ENCODE peak calls at places on chromosomes 4 and X, in four cellular contexts. One of them, this sample, is unnamed. For H3K36me3 and H3K9me3, the result is how much of the 10 kb centered on the place peaks cover.

GRCh38 chr4:166432842-166433241 is 559.8 kb downstream of the TLL1 start:
- DNase-seq in upper lobe of right lung: no peak
- DNase-seq in left ventricle myocardium inferior: no peak
- DNase-seq in aorta: no peak
- DNase-seq in this sample: no peak

GRCh38 chrX:2642146-2642545 is 48.9 kb upstream of the CD99 start:
- DNase-seq in upper lobe of right lung: no peak
- DNase-seq in left ventricle myocardium inferior: no peak
- DNase-seq in aorta: no peak
- DNase-seq in this sample: no peak

GRCh38 chr4:21869978-21870745 is 78.4 kb downstream of the KCNIP4 start:
- DNase-seq in left ventricle myocardium inferior: no peak
- DNase-seq in aorta: no peak
- DNase-seq in upper lobe of right lung: no peak
- DNase-seq in this sample: no peak

GRCh38 chr4:134807231-134807745 is 605.7 kb upstream of the PABPC4L start:
- DNase-seq in aorta: no peak
- DNase-seq in left ventricle myocardium inferior: no peak
- DNase-seq in upper lobe of right lung: no peak
- DNase-seq in this sample: no peak

GRCh38 chrX:137848291-137848905 is 282.5 kb downstream of the ZIC3 start:
- DNase-seq in upper lobe of right lung: no peak
- DNase-seq in left ventricle myocardium inferior: no peak
- DNase-seq in aorta: no peak
- DNase-seq in this sample: no peak

GRCh38 chr4:183241322-183241640 is 78.8 kb downstream of the CLDN22 start:
- DNase-seq in left ventricle myocardium inferior: no peak
- DNase-seq in aorta: no peak
- DNase-seq in upper lobe of right lung: no peak
- DNase-seq in this sample: no peak

GRCh38 chr4:140351778-140352177 is 21.7 kb upstream of the SCOC start:
- DNase-seq in upper lobe of right lung: no peak
- DNase-seq in aorta: no peak
- DNase-seq in left ventricle myocardium inferior: no peak
- DNase-seq in this sample: no peak

GRCh38 chr4:147157860-147158701 is 212.4 kb upstream of the TTC29 start:
- DNase-seq in upper lobe of right lung: peak
- DNase-seq in aorta: peak
- DNase-seq in left ventricle myocardium inferior: peak
- DNase-seq in this sample: no peak

GRCh38 chr4:8286719-8287355 is 17.3 kb downstream of the HTRA3 start:
- DNase-seq in left ventricle myocardium inferior: no peak
- DNase-seq in upper lobe of right lung: no peak
- DNase-seq in aorta: peak
- DNase-seq in this sample: peak

GRCh38 chrX:153905481-153906095 is 1.1 kb downstream of the AVPR2 start:
- DNase-seq in left ventricle myocardium inferior: no peak
- DNase-seq in upper lobe of right lung: no peak
- DNase-seq in aorta: no peak
- DNase-seq in this sample: no peak

GRCh38 chr4:183411291-183411861 is 33.1 kb upstream of the CDKN2AIP start:
- DNase-seq in left ventricle myocardium inferior: no peak
- DNase-seq in aorta: peak
- DNase-seq in upper lobe of right lung: no peak
- DNase-seq in this sample: peak

GRCh38 chrX:45806410-45807121 is 605.9 kb upstream of the DIPK2B start:
- DNase-seq in left ventricle myocardium inferior: no peak
- DNase-seq in aorta: no peak
- DNase-seq in upper lobe of right lung: no peak
- DNase-seq in this sample: no peak

GRCh38 chrX:17174671-17175070 is 200.3 kb upstream of the NHS start:
- DNase-seq in left ventricle myocardium inferior: peak
- DNase-seq in aorta: no peak
- DNase-seq in upper lobe of right lung: no peak
- DNase-seq in this sample: no peak

GRCh38 chr4:186901850-186902249 is 178.2 kb upstream of the FAT1 start:
- DNase-seq in aorta: no peak
- DNase-seq in left ventricle myocardium inferior: no peak
- DNase-seq in upper lobe of right lung: no peak
- DNase-seq in this sample: no peak

GRCh38 chr4:186900980-186901379 is 177.3 kb upstream of the FAT1 start:
- DNase-seq in aorta: no peak
- DNase-seq in upper lobe of right lung: no peak
- DNase-seq in left ventricle myocardium inferior: no peak
- DNase-seq in this sample: no peak

GRCh38 chr4:186902361-186902760 is 178.7 kb upstream of the FAT1 start:
- DNase-seq in left ventricle myocardium inferior: no peak
- DNase-seq in aorta: no peak
- DNase-seq in upper lobe of right lung: no peak
- DNase-seq in this sample: no peak

GRCh38 chr4:186906722-186907121 is 183.1 kb upstream of the FAT1 start:
- DNase-seq in aorta: no peak
- DNase-seq in left ventricle myocardium inferior: no peak
- DNase-seq in upper lobe of right lung: no peak
- DNase-seq in this sample: no peak

DNA sequence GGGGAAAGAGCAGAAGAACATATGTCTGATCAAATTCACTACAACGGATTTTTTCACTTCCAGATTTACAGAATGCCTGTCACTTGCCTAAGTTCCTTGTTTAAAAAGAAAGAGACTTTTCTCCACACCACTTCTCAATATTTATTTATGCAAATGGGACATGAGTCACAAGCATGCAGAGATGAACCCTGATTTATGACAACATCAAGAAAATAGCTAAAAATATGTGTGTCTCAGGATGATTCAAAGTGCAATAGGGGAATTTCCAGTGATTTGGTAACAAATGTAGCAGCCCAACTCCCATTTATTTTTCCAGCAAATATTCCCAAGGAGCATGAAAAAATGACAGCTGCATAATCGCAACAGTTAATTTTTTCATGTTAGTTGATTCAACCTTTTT is 180.4 kb upstream of the FAT1 start:
- DNase-seq in aorta: no peak
- DNase-seq in upper lobe of right lung: no peak
- DNase-seq in left ventricle myocardium inferior: no peak
- DNase-seq in this sample: no peak
- H3K36me3 ChIP-seq in aorta: under half
- H3K36me3 ChIP-seq in upper lobe of right lung: under half
- H3K36me3 ChIP-seq in left ventricle myocardium inferior: under half
- H3K36me3 ChIP-seq in this sample: under half

DNA sequence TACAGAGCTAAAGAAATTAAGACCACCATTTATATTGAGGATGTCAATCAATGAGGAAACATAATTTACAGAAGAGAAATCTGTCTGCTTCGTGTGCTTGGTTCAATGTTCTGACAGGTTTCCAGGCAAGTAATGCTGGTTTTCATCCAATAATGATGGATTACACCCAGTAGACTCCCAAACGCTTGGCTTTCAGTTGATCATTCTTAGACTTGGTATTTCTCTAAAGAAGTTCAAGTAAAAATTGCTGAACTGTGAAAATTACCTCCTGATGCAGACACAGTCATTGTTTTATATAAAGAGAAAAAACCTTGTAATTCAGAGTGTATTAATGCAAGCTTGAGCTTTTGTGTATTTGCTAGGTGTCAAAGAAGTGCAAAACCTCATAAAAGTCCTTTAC is 85.0 kb downstream of the VCX3A start:
- DNase-seq in left ventricle myocardium inferior: no peak
- DNase-seq in upper lobe of right lung: no peak
- DNase-seq in aorta: no peak
- DNase-seq in this sample: no peak
- H3K9me3 ChIP-seq in left ventricle myocardium inferior: under half
- H3K9me3 ChIP-seq in upper lobe of right lung: under half
- H3K9me3 ChIP-seq in aorta: under half
- H3K9me3 ChIP-seq in this sample: under half

DNA sequence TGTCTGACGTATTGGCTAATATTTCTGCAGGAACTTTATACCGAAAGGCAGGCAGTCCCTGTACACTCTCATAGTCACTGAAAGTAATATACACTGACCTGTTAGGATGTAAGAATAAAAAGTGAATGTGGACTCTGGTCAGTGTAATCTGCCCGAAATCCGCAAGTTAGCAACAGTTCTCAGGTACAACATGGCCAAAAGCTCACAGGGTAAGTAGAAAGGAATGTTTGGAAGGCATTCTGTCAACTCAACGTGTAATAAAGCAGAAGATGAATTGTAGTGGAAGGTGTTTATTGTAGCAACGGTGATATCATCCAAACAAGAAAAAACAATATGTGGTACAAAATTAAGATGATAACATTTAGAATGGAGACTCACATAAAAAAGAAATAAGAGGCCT is 26.0 kb upstream of the NUP54 start:
- DNase-seq in left ventricle myocardium inferior: no peak
- DNase-seq in aorta: no peak
- DNase-seq in upper lobe of right lung: no peak
- DNase-seq in this sample: no peak
- H3K36me3 ChIP-seq in left ventricle myocardium inferior: half or more
- H3K36me3 ChIP-seq in aorta: under half
- H3K36me3 ChIP-seq in upper lobe of right lung: half or more
- H3K36me3 ChIP-seq in this sample: half or more

GRCh38 chrX:148161661-148162060 is 180.5 kb downstream of the FMR1NB start:
- DNase-seq in aorta: no peak
- DNase-seq in upper lobe of right lung: no peak
- DNase-seq in left ventricle myocardium inferior: no peak
- DNase-seq in this sample: no peak

DNA sequence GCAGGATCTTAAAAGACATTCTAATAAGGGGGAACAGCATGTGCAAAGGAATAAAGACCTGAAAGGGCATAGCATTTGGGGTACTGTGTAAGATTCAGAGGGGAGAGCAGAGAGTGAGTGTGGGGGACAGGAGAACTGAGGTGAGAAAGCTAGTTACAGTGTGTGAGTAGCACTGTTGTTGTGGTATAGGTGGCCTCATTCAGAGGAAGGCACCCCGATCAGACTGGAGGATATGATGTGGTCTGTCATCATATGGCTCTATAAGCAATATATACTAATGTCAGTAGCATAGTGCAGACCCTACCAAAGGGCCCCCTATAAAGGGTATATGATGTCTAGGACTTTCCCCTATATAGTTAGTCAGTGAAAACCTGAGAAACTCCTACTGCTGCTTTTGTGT is 175.8 kb downstream of the FMR1NB start:
- DNase-seq in upper lobe of right lung: no peak
- DNase-seq in left ventricle myocardium inferior: no peak
- DNase-seq in aorta: no peak
- DNase-seq in this sample: no peak
- H3K9me3 ChIP-seq in upper lobe of right lung: under half
- H3K9me3 ChIP-seq in left ventricle myocardium inferior: under half
- H3K9me3 ChIP-seq in aorta: under half
- H3K9me3 ChIP-seq in this sample: under half

DNA sequence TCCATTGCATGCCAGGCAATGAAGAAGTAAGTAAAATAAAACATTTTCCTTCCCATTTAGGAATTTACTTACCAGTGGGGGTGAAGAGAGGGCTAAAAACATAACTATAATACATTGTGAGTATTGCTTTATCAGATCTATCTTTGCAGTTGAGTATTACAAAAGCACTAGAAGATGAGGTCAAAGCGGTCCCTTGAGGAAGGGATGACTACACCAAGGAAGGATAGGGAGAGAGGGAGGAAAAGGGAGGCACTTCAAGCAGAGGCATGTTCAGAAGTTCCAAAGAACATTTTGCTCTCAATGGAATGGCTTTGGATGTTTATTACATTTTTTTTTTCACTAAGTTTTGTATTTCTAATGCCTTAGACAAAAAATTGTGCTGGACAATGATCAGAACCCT is 127.8 kb downstream of the TET2 start:
- DNase-seq in aorta: no peak
- DNase-seq in upper lobe of right lung: no peak
- DNase-seq in left ventricle myocardium inferior: no peak
- DNase-seq in this sample: no peak
- H3K36me3 ChIP-seq in aorta: under half
- H3K36me3 ChIP-seq in upper lobe of right lung: half or more
- H3K36me3 ChIP-seq in left ventricle myocardium inferior: half or more
- H3K36me3 ChIP-seq in this sample: half or more

GRCh38 chrX:151687635-151688034 is 7.6 kb upstream of the PRRG3 start:
- DNase-seq in aorta: no peak
- DNase-seq in left ventricle myocardium inferior: no peak
- DNase-seq in upper lobe of right lung: no peak
- DNase-seq in this sample: no peak
- H3K9me3 ChIP-seq in aorta: under half
- H3K9me3 ChIP-seq in left ventricle myocardium inferior: under half
- H3K9me3 ChIP-seq in upper lobe of right lung: under half
- H3K9me3 ChIP-seq in this sample: under half

GRCh38 chr4:75658881-75659280 is 14.3 kb downstream of the G3BP2 start:
- DNase-seq in left ventricle myocardium inferior: no peak
- DNase-seq in aorta: no peak
- DNase-seq in upper lobe of right lung: no peak
- DNase-seq in this sample: no peak
- H3K36me3 ChIP-seq in left ventricle myocardium inferior: half or more
- H3K36me3 ChIP-seq in aorta: under half
- H3K36me3 ChIP-seq in upper lobe of right lung: half or more
- H3K36me3 ChIP-seq in this sample: half or more

DNA sequence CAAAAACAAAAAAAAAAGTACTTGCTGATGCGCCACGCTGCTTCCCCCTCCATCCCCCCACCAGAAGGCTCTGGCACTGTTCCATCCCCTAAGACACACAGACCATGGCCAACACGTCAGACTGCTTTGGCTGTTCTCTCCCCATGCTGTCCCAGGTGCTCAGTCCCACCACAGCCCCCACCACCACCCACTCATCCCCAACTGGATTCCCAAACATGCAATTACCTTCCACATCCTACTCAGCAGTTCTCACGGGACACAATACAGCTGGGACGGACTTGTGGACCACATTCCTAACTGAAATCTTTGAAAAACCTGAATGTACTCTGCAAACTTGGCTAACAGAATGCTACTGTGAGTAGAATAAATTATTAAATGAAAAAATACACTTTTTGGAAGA is 8.6 kb downstream of the FAT1 start:
- DNase-seq in upper lobe of right lung: no peak
- DNase-seq in aorta: no peak
- DNase-seq in left ventricle myocardium inferior: no peak
- DNase-seq in this sample: no peak
- H3K9me3 ChIP-seq in upper lobe of right lung: under half
- H3K9me3 ChIP-seq in aorta: under half
- H3K9me3 ChIP-seq in left ventricle myocardium inferior: under half
- H3K9me3 ChIP-seq in this sample: under half

This sample was measured in sigmoid colon.